ENCODE peak calls at places on chromosomes 2 and 18, in five cellular contexts. Q is upper lobe of left lung, A is HCT116, U is K562, W is GM12878. M is an unnamed sample.

GRCh38 chr2:47256416-47257087 is 101.4 kb upstream of the STPG4 start:
- ATAC-seq in A (no peak), W (no peak), U (no peak), Q (no peak), M (no peak)

GRCh38 chr2:208978966-208979365 is 444.9 kb upstream of the MAP2 start:
- ATAC-seq in W (no peak), Q (no peak), A (no peak), U (no peak), M (no peak)

GRCh38 chr2:200329798-200330197 is 23.3 kb downstream of the SPATS2L start:
- ATAC-seq in U (no peak), W (peak), Q (peak), A (no peak), M (no peak)

GRCh38 chr2:174633621-174633927 is 36.0 kb upstream of the WIPF1 start:
- ATAC-seq in Q (peak), W (peak), U (peak), A (no peak), M (peak)

GRCh38 chr18:49071365-49071764 is 120.6 kb upstream of the SMAD7 start:
- ATAC-seq in U (no peak), W (no peak), A (no peak), Q (no peak), M (no peak)

GRCh38 chr2:161990741-161991140 is 83.3 kb downstream of the DPP4 start:
- ATAC-seq in W (no peak), A (peak), U (no peak), Q (peak), M (no peak)

GRCh38 chr18:29181151-29181901 is 1004.4 kb upstream of the CDH2 start:
- ATAC-seq in A (no peak), U (no peak), W (no peak), Q (peak), M (peak)

GRCh38 chr2:179285060-179285459 is 20.4 kb upstream of the SESTD1 start:
- ATAC-seq in U (no peak), W (no peak), Q (no peak), A (no peak), M (no peak)

GRCh38 chr18:5582849-5583667 is 39.3 kb upstream of the EPB41L3 start:
- ATAC-seq in A (no peak), W (no peak), U (no peak), Q (peak), M (peak)

GRCh38 chr2:10329584-10329879 is 26.8 kb downstream of the HPCAL1 start:
- ATAC-seq in A (no peak), W (no peak), Q (no peak), U (no peak), M (no peak)

GRCh38 chr2:12734914-12735654 is 18.3 kb downstream of the TRIB2 start:
- ATAC-seq in A (no peak), W (no peak), Q (no peak), U (no peak), M (peak)

GRCh38 chr2:43045866-43046265 is 180.5 kb downstream of the ZFP36L2 start:
- ATAC-seq in U (no peak), Q (no peak), W (no peak), A (no peak), M (peak)

GRCh38 chr2:222813177-222813843 is 47.5 kb upstream of the ACSL3 start:
- ATAC-seq in W (peak), U (peak), Q (no peak), A (no peak), M (no peak)

GRCh38 chr2:30293303-30293912 is 62.1 kb downstream of the LBH start:
- ATAC-seq in W (peak), Q (peak), U (peak), A (no peak), M (peak)

GRCh38 chr18:12076424-12077140 is 17.1 kb upstream of the ANKRD62 start:
- ATAC-seq in Q (peak), A (peak), U (peak), W (peak), M (peak)

GRCh38 chr18:12862874-12863482 is 21.1 kb downstream of the PTPN2 start:
- ATAC-seq in U (no peak), W (peak), A (no peak), Q (no peak), M (no peak)

GRCh38 chr2:112087346-112088020 is 32.4 kb downstream of the TMEM87B start:
- ATAC-seq in U (no peak), W (peak), Q (no peak), A (no peak), M (no peak)

GRCh38 chr2:68684197-68684596 is 40.8 kb downstream of the PROKR1 start:
- ATAC-seq in W (no peak), U (no peak), A (no peak), Q (no peak), M (no peak)

GRCh38 chr2:167972020-167972419 is 275.4 kb downstream of the STK39 start:
- ATAC-seq in U (no peak), Q (no peak), W (no peak), A (no peak), M (no peak)

GRCh38 chr2:181462032-181462431 is 4.8 kb downstream of the ITGA4 start:
- ATAC-seq in U (no peak), W (peak), A (no peak), Q (no peak), M (no peak)

GRCh38 chr2:69950241-69950640 is 11.2 kb downstream of the ASPRV1 start:
- ATAC-seq in A (no peak), W (no peak), U (no peak), Q (no peak), M (no peak)

GRCh38 chr2:38697116-38697840 is 31.4 kb downstream of the GALM start:
- ATAC-seq in U (no peak), Q (no peak), A (no peak), W (no peak), M (no peak)

GRCh38 chr2:226325541-226325940 is 474.1 kb downstream of the IRS1 start:
- ATAC-seq in A (no peak), Q (no peak), W (no peak), U (no peak), M (no peak)

GRCh38 chr2:226307440-226308365 is 491.9 kb downstream of the IRS1 start:
- ATAC-seq in A (no peak), W (peak), Q (no peak), U (no peak), M (no peak)

GRCh38 chr2:39524756-39525635 is 87.9 kb upstream of the MAP4K3 start:
- ATAC-seq in A (no peak), W (no peak), U (no peak), Q (no peak), M (no peak)

GRCh38 chr2:54928719-54929118 is 121.5 kb downstream of the RTN4 start:
- ATAC-seq in Q (no peak), W (no peak), U (no peak), A (no peak), M (no peak)

GRCh38 chr2:25030702-25031101 is 11.2 kb upstream of the EFR3B start:
- ATAC-seq in A (no peak), Q (no peak), W (no peak), U (no peak), M (no peak)

GRCh38 chr2:128973566-128973965 is 654.9 kb upstream of the HS6ST1 start:
- ATAC-seq in W (no peak), U (no peak), Q (no peak), A (no peak), M (no peak)

GRCh38 chr18:74197705-74198341 is 49.5 kb downstream of the TIMM21 start:
- ATAC-seq in A (no peak), U (no peak), Q (peak), W (no peak), M (no peak)

GRCh38 chr2:120679526-120679925 is 56.1 kb upstream of the GLI2 start:
- ATAC-seq in W (no peak), Q (no peak), U (no peak), A (no peak), M (no peak)

GRCh38 chr2:46421361-46421760 is 58.0 kb upstream of the TMEM247 start:
- ATAC-seq in W (no peak), Q (no peak), A (no peak), U (no peak), M (no peak)

GRCh38 chr2:84840306-84840705 is 40.6 kb downstream of the TRABD2A start:
- ATAC-seq in U (peak), A (peak), Q (no peak), W (no peak), M (no peak)

GRCh38 chr2:105490204-105490603 is 91.4 kb upstream of the FHL2 start:
- ATAC-seq in W (no peak), U (no peak), Q (no peak), A (no peak), M (no peak)

DNA sequence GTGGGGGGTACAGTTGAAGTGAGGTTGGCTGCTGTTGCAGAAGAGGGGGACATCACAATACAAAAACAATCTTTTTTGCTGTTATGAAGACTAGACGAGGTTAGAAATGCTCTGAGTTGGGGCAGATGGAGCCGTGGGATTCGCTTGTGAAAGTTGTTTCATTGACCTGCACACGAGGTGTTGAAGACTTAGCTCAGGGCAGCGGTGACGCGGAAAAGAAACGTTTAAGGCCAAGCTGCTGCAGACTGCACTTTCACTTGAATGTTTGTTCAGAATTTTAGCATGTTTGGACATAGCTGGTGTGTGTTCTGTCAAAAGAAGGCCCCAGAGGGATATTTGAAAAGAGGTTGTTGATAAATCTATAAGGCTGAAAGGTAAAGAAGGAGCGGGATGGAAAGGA is 46.3 kb downstream of the MTCL1 start:
- ATAC-seq in A (no peak), W (no peak), Q (no peak), U (no peak), M (no peak)
- H3K4me3 ChIP-seq in A (no peak), W (no peak), Q (no peak), U (no peak), M (no peak)

GRCh38 chr2:218383892-218384519 is 1.9 kb downstream of the SLC11A1 start:
- ATAC-seq in U (no peak), Q (no peak), W (no peak), A (peak), M (no peak)

GRCh38 chr2:218386505-218387368 is 4.7 kb downstream of the SLC11A1 start:
- ATAC-seq in Q (no peak), A (no peak), W (no peak), U (peak), M (no peak)

GRCh38 chr2:218389333-218390150 is 7.5 kb downstream of the SLC11A1 start:
- ATAC-seq in U (no peak), Q (no peak), A (no peak), W (no peak), M (no peak)

GRCh38 chr2:218384975-218385374 is 2.9 kb downstream of the SLC11A1 start:
- ATAC-seq in Q (no peak), U (no peak), A (no peak), W (no peak), M (no peak)

GRCh38 chr2:218387369-218388194 is 5.5 kb downstream of the SLC11A1 start:
- ATAC-seq in A (no peak), U (peak), W (peak), Q (peak), M (peak)
- TF ChIP-seq POLR2AphosphoS5 in A (no peak), U (no peak), W (no peak), Q (no peak), M (no peak)

GRCh38 chr2:37526323-37526722 is 145.1 kb downstream of the CDC42EP3 start:
- ATAC-seq in A (peak), W (peak), U (peak), Q (no peak), M (no peak)
- TF ChIP-seq POLR2A in A (no peak), W (no peak), U (no peak), Q (no peak), M (no peak)

GRCh38 chr2:3423492-3424170 is 44.1 kb downstream of the TRAPPC12 start:
- ATAC-seq in Q (peak), U (peak), W (peak), A (peak), M (peak)

GRCh38 chr2:3420076-3420848 is 40.8 kb downstream of the TRAPPC12 start:
- ATAC-seq in Q (no peak), W (no peak), U (no peak), A (no peak), M (no peak)

GRCh38 chr2:3421053-3421452 is 41.6 kb downstream of the TRAPPC12 start:
- ATAC-seq in Q (no peak), A (no peak), U (no peak), W (no peak), M (peak)

GRCh38 chr2:3421541-3421940 is 42.0 kb downstream of the TRAPPC12 start:
- ATAC-seq in A (no peak), W (no peak), Q (no peak), U (no peak), M (no peak)

DNA sequence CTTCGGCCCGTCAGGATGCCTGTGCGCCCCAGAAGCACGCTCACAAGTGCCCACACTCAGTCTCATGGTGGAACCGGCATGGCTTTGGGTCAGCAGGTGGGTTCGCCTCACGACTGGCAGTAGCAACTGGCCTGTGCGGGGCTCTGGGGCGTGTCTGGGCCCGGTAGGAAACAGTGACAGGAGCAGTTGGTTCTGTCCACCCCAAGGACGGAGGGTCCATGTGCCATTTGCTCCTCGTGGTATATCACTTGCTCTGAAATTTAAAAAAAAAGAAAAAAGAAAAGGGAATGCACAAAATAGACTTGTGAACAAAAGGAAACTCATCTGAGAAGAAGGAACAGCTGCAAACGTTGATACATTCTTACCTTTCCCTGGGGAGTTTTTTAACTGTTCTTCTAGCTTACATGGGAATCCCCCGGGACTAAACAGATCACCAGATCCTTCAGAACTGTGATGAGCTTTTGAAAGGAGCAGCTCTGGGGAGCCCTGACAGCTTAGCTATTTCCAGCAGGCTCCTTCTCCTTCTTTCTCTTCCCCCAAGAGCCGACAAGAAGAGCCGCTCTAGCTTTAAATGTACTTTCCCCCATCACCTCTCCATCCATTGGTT is 42.8 kb downstream of the TRAPPC12 start:
- ATAC-seq in W (peak), Q (no peak), U (no peak), A (no peak), M (no peak)
- H3K4me3 ChIP-seq in W (no peak), Q (no peak), U (no peak), A (no peak), M (no peak)

GRCh38 chr2:239533917-239534316 is 133.1 kb upstream of the HDAC4 start:
- ATAC-seq in U (no peak), A (no peak), Q (peak), W (no peak), M (peak)
- TF ChIP-seq POLR2AphosphoS5 in U (no peak), A (no peak), Q (no peak), W (no peak), M (no peak)

GRCh38 chr2:172000696-172001361 is 1.1 kb downstream of the METAP1D start:
- ATAC-seq in A (no peak), Q (no peak), W (no peak), U (peak), M (no peak)

GRCh38 chr2:171995586-171995985 is 4.2 kb upstream of the METAP1D start:
- ATAC-seq in A (no peak), Q (no peak), W (no peak), U (no peak), M (no peak)

GRCh38 chr2:171999125-171999524 is 628 bp upstream of the METAP1D start:
- ATAC-seq in A (peak), Q (no peak), W (peak), U (peak), M (no peak)

GRCh38 chr2:171996021-171996420 is 3.7 kb upstream of the METAP1D start:
- ATAC-seq in A (no peak), U (no peak), W (no peak), Q (no peak), M (no peak)

DNA sequence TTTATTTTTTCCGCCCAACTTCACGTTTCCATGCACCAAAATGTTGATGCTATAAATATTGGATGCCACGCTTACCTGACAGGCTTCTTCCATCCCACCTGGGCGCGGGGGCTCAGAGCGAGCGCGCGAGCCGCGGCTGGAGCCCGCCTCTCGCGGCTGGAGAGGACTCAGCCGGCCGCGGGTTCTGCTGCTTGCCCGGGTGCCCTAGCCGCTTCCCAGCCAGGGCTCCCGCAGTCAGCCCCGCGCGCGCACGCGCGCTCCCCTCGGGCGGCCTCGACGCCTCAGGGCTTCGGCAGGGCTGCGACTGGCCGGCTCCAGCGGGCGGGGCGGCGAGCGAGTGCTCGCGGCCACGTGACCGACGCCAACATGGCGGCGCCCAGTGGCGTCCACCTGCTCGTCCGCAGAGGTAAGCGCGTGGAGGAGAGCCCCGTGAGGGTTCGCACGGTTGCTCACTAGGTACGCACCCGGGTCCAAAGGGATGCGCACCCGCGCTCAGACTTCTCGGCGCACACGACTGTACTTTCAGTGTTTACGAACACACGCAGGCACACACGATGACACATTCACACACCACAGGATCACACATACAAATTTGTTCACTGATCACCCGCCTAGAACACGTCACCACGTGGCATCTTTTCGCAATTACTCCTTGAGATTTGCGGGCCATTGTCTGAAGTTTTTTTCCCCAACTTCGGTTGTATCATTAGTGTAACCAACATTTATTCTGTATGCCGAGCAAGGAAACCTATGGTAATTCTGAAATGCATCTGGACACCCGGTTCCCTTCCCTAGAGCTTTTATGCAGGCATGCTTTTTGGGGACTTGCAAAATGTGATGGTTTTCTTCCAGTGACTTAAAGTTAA is at the start of gene METAP1D:
- ATAC-seq in W (peak), U (peak), Q (peak), A (peak), M (peak)
- TF ChIP-seq POLR2A in W (peak), U (peak), Q (peak), A (peak), M (peak)

DNA sequence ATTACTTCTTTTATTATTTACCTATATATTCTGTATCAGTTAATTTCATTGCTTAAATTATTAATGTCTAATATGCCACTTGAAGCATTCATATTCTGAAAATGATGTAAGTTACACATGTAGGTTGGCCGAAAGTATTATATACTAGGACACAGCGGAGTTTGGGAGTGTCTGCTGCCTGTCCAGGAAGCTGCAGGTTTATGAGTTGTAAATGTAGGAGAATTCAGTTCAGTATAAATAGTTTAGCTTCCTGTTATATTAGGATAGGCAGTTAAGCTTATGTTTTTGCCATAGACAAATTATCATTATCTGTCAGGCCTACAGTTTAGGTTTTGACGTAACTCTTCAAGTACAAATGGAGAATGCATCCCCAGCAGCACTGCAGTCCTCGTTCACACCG is 18.9 kb upstream of the ZNF236 start:
- ATAC-seq in W (no peak), U (no peak), A (no peak), Q (no peak), M (no peak)
- H3K4me3 ChIP-seq in W (no peak), U (no peak), A (peak), Q (no peak), M (no peak)

M was measured in gastroesophageal sphincter.